ENCODE peak calls at places on chromosomes 2 and 18, in five cellular contexts. R is A549, C is upper lobe of right lung, Q is mucosa of descending colon, M is mammary epithelial cell. Z is an unnamed sample.

GRCh38 chr18:23650963-23651927 is 11.5 kb downstream of the ANKRD29 start:
- DNase-seq in R (peak), C (no peak), Q (no peak), M (peak), Z (no peak)

GRCh38 chr2:100554788-100555407 is 7.9 kb upstream of the PDCL3 start:
- DNase-seq in R (no peak), C (peak), Q (peak), M (no peak), Z (no peak)

GRCh38 chr18:45589559-45590041 is 25.7 kb upstream of the SLC14A2 start:
- DNase-seq in R (no peak), C (no peak), Q (no peak), M (no peak), Z (no peak)

GRCh38 chr18:78915446-78916008 is 64.1 kb upstream of the SALL3 start:
- DNase-seq in R (no peak), C (peak), Q (no peak), M (no peak), Z (no peak)

GRCh38 chr2:33395660-33396249 is 80.7 kb upstream of the RASGRP3 start:
- DNase-seq in R (peak), C (no peak), Q (no peak), M (peak), Z (no peak)

GRCh38 chr2:112701092-112701491 is 19.7 kb upstream of the NT5DC4 start:
- DNase-seq in R (no peak), C (no peak), Q (no peak), M (no peak), Z (peak)

GRCh38 chr2:88190808-88191721 is 20.9 kb downstream of the THNSL2 start:
- DNase-seq in R (peak), C (no peak), Q (no peak), M (peak), Z (no peak)

GRCh38 chr2:66574701-66575624 is 140.0 kb downstream of the MEIS1 start:
- DNase-seq in R (peak), C (no peak), Q (no peak), M (peak), Z (no peak)

GRCh38 chr2:230668184-230668938 is 44.3 kb upstream of the CAB39 start:
- DNase-seq in R (no peak), C (peak), Q (no peak), M (peak), Z (peak)

GRCh38 chr18:43539862-43540261 is 262.6 kb upstream of the SYT4 start:
- DNase-seq in R (no peak), C (no peak), Q (no peak), M (no peak), Z (no peak)

GRCh38 chr18:22871809-22872525 is 61.2 kb upstream of the RBBP8 start:
- DNase-seq in R (no peak), C (no peak), Q (no peak), M (peak), Z (no peak)

GRCh38 chr2:35099345-35099744 is 1256.2 kb upstream of the CRIM1 start:
- DNase-seq in R (no peak), C (no peak), Q (no peak), M (no peak), Z (no peak)

GRCh38 chr2:157691695-157692094 is 63.0 kb upstream of the ACVR1C start:
- DNase-seq in R (no peak), C (no peak), Q (no peak), M (peak), Z (no peak)

GRCh38 chr18:35143615-35144596 is 96.9 kb upstream of the ZNF397 start:
- DNase-seq in R (peak), C (no peak), Q (no peak), M (peak), Z (no peak)

GRCh38 chr2:85761512-85761944 is 7.7 kb downstream of the ATOH8 start:
- DNase-seq in R (no peak), C (no peak), Q (peak), M (no peak), Z (no peak)

GRCh38 chr18:26657618-26658581 is 109.5 kb upstream of the KCTD1 start:
- DNase-seq in R (no peak), C (no peak), Q (no peak), M (no peak), Z (no peak)

GRCh38 chr18:66560092-66560491 is 43.8 kb downstream of the CDH19 start:
- DNase-seq in R (peak), C (no peak), Q (no peak), M (peak), Z (no peak)
- TF ChIP-seq CTCF in R (peak), C (peak), Q (no peak), M (peak), Z (no peak)

GRCh38 chr18:62326646-62327348 is 1.7 kb downstream of the TNFRSF11A start:
- DNase-seq in R (no peak), C (no peak), Q (no peak), M (no peak), Z (no peak)

GRCh38 chr18:62325806-62326645 is 916 bp downstream of the TNFRSF11A start:
- DNase-seq in R (no peak), C (no peak), Q (no peak), M (peak), Z (no peak)

GRCh38 chr18:62323483-62324354 is 1.4 kb upstream of the TNFRSF11A start:
- DNase-seq in R (no peak), C (no peak), Q (no peak), M (no peak), Z (no peak)

GRCh38 chr18:62324355-62324828 is 718 bp upstream of the TNFRSF11A start:
- DNase-seq in R (no peak), C (no peak), Q (no peak), M (no peak), Z (no peak)

GRCh38 chr18:62324917-62325805 is at the start of gene TNFRSF11A:
- DNase-seq in R (peak), C (peak), Q (peak), M (peak), Z (no peak)
- TF ChIP-seq CTCF in R (peak), C (peak), Q (peak), M (peak), Z (peak)

DNA sequence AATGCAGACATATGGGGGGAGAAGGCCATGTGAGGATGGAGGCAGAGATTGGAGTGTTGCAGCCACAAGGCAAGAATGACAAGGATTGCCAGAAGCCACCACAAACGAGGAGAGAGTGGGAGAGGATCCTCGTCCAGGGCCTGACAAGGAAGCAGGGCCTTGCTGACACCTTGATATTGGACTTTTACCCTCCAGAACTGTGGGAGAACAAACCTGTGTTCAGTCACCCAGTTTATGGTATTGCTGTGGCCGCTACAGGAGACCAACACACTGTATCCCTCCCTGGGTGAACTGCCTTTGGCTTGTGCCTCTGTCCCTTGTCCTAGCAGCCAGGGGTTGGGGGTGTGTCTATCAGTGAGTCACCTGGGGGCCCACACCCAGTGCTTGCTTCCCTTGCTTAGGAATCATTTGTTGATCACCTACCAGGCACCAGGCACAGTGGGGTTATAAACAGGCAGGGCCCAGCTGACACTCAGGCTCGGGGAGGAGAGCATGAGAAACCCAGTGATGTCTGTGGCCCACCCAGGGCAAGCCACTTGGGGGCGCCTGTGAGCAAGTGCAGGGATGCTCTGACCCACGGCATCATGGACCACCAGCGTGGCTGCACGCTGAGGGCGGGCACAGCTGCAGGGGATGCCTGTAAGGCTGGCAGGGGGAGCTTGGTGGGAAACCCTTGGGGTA is 17.2 kb downstream of the TMEM185B start:
- DNase-seq in R (no peak), C (no peak), Q (peak), M (no peak), Z (no peak)
- TF ChIP-seq CTCF in R (peak), C (peak), Q (peak), M (peak), Z (peak)

GRCh38 chr2:102301867-102302362 is 9.4 kb upstream of the IL1RL1 start:
- DNase-seq in R (peak), C (no peak), Q (no peak), M (peak), Z (peak)
- TF ChIP-seq CTCF in R (no peak), C (peak), Q (no peak), M (peak), Z (peak)

DNA sequence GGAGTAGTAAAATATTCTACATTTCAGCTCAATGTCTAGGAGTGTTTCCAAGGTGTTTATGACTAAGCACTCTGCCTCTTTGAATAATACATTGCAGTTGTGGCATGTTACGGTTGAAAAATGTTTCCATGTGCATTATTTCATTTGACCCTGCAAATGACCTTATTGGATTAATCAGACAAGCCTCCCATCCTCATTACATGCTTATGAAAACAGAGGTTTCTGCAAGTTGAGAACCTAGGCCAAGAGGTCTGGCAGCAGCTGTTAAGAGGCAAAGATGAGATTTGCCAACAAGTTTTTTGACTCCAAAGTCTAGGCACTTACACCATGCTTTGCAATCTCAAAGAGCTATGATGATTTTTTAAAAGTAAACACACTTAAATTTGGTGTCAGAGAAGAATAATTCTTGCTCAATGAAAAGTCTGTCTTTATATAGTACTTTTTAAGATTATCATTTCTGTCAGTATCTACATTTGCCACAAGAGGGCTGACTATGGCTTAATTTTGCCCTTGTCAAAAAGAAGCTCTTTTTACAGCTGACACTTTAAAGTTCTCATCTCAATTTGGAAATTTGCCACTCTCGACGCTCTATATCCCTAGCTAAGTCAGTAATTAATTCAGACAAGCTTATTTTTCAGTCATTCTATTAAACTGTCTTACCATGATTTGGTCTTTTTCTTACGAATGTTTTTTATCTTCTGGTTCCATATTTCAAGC is 260.6 kb downstream of the PAX3 start:
- DNase-seq in R (no peak), C (no peak), Q (no peak), M (no peak), Z (no peak)
- TF ChIP-seq CTCF in R (peak), C (peak), Q (no peak), M (peak), Z (no peak)

DNA sequence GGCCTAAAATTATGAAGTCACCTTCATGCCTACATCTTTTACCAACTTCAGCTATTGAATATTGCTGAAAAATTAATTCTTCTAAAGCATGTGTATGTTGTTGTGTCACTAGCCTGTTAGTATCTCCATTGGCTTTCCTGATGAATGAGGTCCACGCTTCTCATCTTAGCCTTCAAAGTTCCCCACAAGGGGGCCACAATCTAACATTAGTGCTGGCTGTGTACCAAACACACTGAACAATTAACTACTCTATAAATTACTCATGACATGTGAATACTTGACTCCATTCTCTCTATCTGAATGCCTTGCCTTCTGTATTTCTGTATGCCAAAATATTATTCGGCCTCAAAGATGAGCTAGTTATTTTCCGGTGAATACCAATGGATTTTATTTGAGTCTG is 208.7 kb upstream of the COL3A1 start:
- DNase-seq in R (peak), C (no peak), Q (no peak), M (peak), Z (no peak)
- TF ChIP-seq CTCF in R (peak), C (no peak), Q (no peak), M (peak), Z (no peak)

GRCh38 chr2:236819275-236820002 is 249.8 kb downstream of the ACKR3 start:
- DNase-seq in R (no peak), C (no peak), Q (no peak), M (no peak), Z (no peak)
- TF ChIP-seq CTCF in R (no peak), C (no peak), Q (no peak), M (no peak), Z (no peak)